ENCODE peak calls at places on chromosome 21, in six cellular contexts. H, Y, F, Q, V and M are unnamed samples.

GRCh38 chr21:43015906-43016540 is 41.7 kb downstream of the PKNOX1 start:
- DNase-seq in Y (no peak), V (peak; percentile 20), Q (no peak), F (no peak), H (no peak), M (no peak)

GRCh38 chr21:42862774-42863503 is 16.4 kb downstream of the WDR4 start:
- DNase-seq in Q (no peak), F (no peak), Y (no peak), H (peak; percentile 61), V (no peak), M (no peak)

GRCh38 chr21:33434770-33435360 is 31.7 kb downstream of the IFNGR2 start:
- DNase-seq in Q (no peak), H (peak; percentile 93), F (no peak), Y (no peak), V (peak; percentile 60), M (peak; percentile 90)

GRCh38 chr21:42213082-42213774 is 5.7 kb upstream of the ABCG1 start:
- DNase-seq in H (no peak), Y (no peak), F (no peak), Q (no peak), V (no peak), M (no peak)

GRCh38 chr21:39951183-39952101 is 84.2 kb downstream of the PCP4 start:
- DNase-seq in Q (no peak), H (no peak), F (no peak), V (no peak), Y (no peak), M (no peak)

GRCh38 chr21:15592271-15592860 is 137.4 kb upstream of the USP25 start:
- DNase-seq in Y (no peak), F (no peak), V (peak; percentile 51), Q (peak; percentile 44), H (peak; percentile 89), M (no peak)

GRCh38 chr21:42414928-42415769 is 11.4 kb downstream of the UBASH3A start:
- DNase-seq in F (no peak), H (peak; percentile 82), V (no peak), Q (no peak), Y (no peak), M (no peak)

GRCh38 chr21:23463365-23463764 is 2143.9 kb downstream of the MRPL39 start:
- DNase-seq in F (no peak), Q (no peak), Y (no peak), H (peak; percentile 35), V (no peak), M (no peak)

GRCh38 chr21:42685036-42685435 is 31.6 kb downstream of the PDE9A start:
- DNase-seq in H (no peak), F (no peak), Y (no peak), V (no peak), Q (no peak), M (no peak)

GRCh38 chr21:15430577-15430976 is 299.2 kb upstream of the USP25 start:
- DNase-seq in Q (no peak), Y (no peak), F (no peak), H (no peak), V (no peak), M (no peak)

DNA sequence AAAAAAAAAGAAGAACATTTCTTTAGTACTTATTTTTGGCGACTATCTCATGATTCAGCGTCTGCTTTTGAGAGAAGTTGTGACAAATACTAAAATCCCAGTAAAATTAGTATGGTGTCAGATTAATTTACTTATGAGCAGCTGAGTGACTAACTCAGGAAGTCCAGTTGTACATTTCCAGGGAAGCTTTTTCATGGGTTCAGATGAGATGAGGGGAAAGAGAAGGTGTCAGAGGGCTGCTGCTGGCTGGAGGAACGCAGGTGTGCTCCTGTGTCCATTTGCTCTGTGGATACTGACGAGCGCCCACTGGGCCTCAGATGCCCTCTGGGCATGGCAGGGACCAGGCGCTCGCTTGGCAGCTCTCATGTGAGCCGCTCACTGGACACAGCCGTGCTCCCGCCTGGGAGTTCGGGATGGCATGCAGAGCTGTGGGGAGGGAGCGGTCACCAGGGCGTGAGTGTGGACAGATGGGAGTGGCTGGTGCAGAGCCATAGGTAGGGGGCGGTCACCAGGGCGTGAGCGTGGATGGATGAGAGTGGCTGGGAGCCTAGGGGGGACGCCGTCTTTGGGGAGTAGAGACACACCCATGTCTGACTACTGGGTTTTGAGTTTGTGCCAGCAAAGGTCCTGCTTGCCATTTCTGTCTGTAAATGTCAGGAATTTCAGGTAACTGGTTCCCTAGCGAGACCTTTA is 55.0 kb downstream of the ADARB1 start:
- DNase-seq in Y (no peak), V (no peak), Q (no peak), H (peak; percentile 81), F (peak; percentile 85), M (no peak)
- H3K27ac ChIP-seq in Y (no peak overlapping the region), V (no peak overlapping the region), Q (no peak overlapping the region), H (peak overlapping the region; percentile 69), F (peak overlapping the region; percentile 88), M (no peak overlapping the region)

GRCh38 chr21:38817371-38818335 is 11.9 kb downstream of the ETS2 start:
- DNase-seq in F (no peak), Y (no peak), V (no peak), Q (no peak), H (peak; percentile 69), M (no peak)

GRCh38 chr21:38820471-38821239 is 14.9 kb downstream of the ETS2 start:
- DNase-seq in F (no peak), Y (no peak), H (no peak), Q (no peak), V (no peak), M (no peak)

GRCh38 chr21:38819719-38820147 is 14.0 kb downstream of the ETS2 start:
- DNase-seq in H (peak; percentile 95), V (no peak), F (no peak), Y (no peak), Q (no peak), M (no peak)

GRCh38 chr21:38818336-38818723 is 12.6 kb downstream of the ETS2 start:
- DNase-seq in H (no peak), Y (no peak), F (no peak), V (no peak), Q (no peak), M (no peak)

DNA sequence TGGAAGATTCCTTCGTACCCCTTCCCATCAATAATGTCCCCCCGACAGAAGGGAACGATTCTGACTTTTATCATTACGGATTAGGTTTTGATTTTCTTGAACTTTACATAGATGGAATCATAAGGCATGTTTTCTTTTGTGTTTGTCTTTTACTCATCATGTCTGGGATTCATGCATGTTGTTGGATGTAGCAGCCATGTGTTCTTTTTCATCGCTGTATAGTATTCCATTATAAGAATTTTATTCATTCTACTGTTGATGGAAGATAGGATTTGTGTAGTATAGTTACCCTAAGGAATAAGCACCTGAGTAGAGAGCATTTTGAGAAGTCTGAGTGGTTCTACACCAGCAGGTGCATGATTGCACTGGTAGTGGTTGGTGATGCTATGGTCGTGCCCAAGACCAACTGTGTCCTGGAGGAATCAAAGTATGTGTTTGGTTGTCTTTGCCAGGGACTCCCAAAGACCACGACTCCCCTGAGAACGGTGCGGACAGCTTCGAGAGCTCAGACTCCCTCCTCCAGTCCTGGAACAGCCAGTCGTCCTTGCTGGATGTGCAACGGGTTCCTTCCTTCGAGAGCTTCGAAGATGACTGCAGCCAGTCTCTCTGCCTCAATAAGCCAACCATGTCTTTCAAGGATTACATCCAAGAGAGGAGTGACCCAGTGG is 13.5 kb downstream of the ETS2 start:
- DNase-seq in V (no peak), Q (no peak), H (no peak), Y (no peak), F (no peak), M (no peak)
- H3K27ac ChIP-seq in V (no peak overlapping the region), Q (no peak overlapping the region), H (peak overlapping the region; percentile 56), Y (no peak overlapping the region), F (peak overlapping the region; percentile 29), M (peak overlapping the region; percentile 88)

GRCh38 chr21:46564391-46564790 is 40.5 kb downstream of the S100B start:
- DNase-seq in V (no peak), F (no peak), Y (no peak), H (peak; percentile 35), Q (no peak), M (no peak)
- H3K27ac ChIP-seq in V (no peak overlapping the region), F (no peak overlapping the region), Y (no peak overlapping the region), H (no peak overlapping the region), Q (no peak overlapping the region), M (no peak overlapping the region)

DNA sequence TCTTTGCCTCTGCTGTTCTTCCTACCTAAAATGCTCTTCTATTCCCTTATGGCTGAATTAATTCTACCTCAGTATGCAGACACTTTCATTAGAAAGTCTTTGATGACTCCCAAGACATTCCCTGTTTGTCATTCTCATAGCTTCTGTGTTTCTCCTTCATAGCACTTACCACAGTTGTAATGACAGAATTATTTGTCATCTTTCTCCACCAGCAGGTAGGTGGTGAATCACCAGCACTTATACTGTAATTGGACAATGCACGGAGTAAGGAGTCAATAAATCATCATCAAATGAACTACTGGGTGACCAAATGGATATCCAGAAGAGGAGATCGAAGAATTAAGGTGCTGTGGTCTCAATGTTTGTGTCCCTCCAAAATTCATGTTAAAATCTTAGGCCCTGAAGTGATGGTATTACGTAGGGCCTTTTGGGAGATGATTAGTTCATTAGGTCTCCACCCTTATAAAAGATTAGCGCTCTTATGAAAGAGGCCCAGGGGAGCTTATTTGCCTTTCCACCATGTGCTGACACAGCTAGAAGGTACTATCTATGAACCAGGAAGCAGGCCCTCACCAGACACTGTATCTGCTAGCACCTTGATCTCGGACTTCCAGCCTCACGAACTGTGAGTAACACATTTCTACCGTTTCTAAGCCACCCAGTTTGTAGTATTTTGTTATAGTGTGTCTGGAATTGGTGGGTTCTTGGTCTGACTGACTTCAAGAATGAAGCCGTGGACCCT is 2.4 kb upstream of the CCT8 start:
- DNase-seq in V (no peak), Q (no peak), F (no peak), H (peak; percentile 93), Y (no peak), M (peak; percentile 91)
- H3K27ac ChIP-seq in V (peak overlapping the region; percentile 59), Q (no peak overlapping the region), F (peak overlapping the region; percentile 7), H (peak overlapping the region; percentile 73), Y (no peak overlapping the region), M (peak overlapping the region; percentile 84)

GRCh38 chr21:41135715-41136114 is 32.2 kb upstream of the BACE2 start:
- DNase-seq in Q (no peak), V (no peak), H (no peak), F (no peak), Y (no peak), M (no peak)
- H3K27ac ChIP-seq in Q (no peak overlapping the region), V (no peak overlapping the region), H (no peak overlapping the region), F (no peak overlapping the region), Y (no peak overlapping the region), M (no peak overlapping the region)

GRCh38 chr21:36241717-36242116 is 78.3 kb upstream of the MORC3 start:
- DNase-seq in Q (no peak), H (no peak), F (no peak), Y (no peak), V (no peak), M (no peak)
- H3K27ac ChIP-seq in Q (no peak overlapping the region), H (no peak overlapping the region), F (no peak overlapping the region), Y (no peak overlapping the region), V (no peak overlapping the region), M (no peak overlapping the region)

DNA sequence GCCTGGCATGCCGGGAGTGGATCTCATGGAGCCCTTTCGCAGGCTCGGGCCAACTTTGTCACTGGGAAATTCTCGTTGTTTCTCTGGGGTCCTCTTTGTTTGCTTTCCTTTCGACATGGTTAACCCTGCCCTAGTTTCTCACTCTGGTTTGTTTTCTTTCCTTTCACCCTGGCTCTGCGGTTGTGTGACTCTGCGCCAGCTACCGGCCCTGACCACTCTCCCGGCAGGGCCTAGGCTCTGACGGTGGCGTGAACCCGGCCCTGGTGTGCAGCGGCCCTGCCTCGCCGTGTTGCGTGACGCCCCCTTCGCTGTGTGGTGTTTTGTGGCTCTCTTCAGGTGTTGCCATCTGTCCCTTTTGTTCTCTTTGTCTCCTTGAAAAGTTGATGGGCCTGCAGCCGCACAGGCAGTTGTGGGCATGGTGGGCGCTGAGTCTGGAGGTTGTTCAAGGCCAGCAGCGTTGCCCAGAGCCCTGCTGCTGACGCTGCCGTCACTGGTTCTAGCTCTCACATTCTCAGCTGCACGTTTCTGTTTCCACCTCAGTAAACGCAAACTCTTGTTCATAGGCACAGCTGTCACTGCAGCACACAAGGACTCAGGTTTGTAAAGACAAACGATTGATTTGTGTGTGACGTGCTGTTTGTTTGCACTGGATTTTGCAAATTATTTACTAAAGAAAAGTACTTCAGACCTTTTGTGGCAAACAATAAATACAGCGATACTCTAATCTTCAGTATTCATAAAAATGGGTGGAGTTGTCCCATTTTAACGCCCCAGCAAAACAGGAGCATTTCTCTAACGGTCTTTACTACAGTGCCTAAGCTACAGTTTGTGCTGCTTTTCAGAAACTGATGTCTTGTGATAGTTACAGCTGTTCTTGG is 64.5 kb upstream of the DIP2A start:
- DNase-seq in Y (no peak), H (no peak), Q (peak; percentile 12), F (peak; percentile 50), V (no peak), M (no peak)
- H3K27ac ChIP-seq in Y (peak overlapping the region; percentile 1), H (no peak overlapping the region), Q (peak overlapping the region; percentile 71), F (no peak overlapping the region), V (no peak overlapping the region), M (no peak overlapping the region)